ENCODE peak calls at places on chromosomes 5 and 9, in six cellular contexts. T, Z, L, W, M and R are unnamed samples.

GRCh38 chr9:71145179-71145578 is 23.8 kb upstream of the TRPM3 start:
- DNase-seq in T (no peak), Z (peak), L (no peak), W (no peak), M (peak), R (no peak)

GRCh38 chr9:83537331-83538171 is 650 bp downstream of the FRMD3 start:
- DNase-seq in T (no peak), Z (no peak), L (no peak), W (no peak), M (no peak), R (no peak)

GRCh38 chr9:79001012-79001411 is 570.8 kb upstream of the TLE4 start:
- DNase-seq in T (no peak), Z (no peak), L (no peak), W (no peak), M (no peak), R (no peak)

GRCh38 chr5:43769576-43770352 is 166.8 kb downstream of the NNT start:
- DNase-seq in T (no peak), Z (no peak), L (no peak), W (no peak), M (peak), R (no peak)

GRCh38 chr5:95895223-95895622 is 66.4 kb downstream of the ELL2 start:
- DNase-seq in T (no peak), Z (no peak), L (no peak), W (no peak), M (no peak), R (no peak)

GRCh38 chr9:128846680-128847030 is 17.1 kb upstream of the SPOUT1 start:
- DNase-seq in T (no peak), Z (no peak), L (no peak), W (no peak), M (no peak), R (no peak)

GRCh38 chr9:120475341-120475740 is 104.6 kb downstream of the CDK5RAP2 start:
- DNase-seq in T (no peak), Z (no peak), L (no peak), W (no peak), M (no peak), R (no peak)

GRCh38 chr9:34630402-34631154 is 1.7 kb upstream of the ARID3C start:
- DNase-seq in T (peak), Z (no peak), L (no peak), W (no peak), M (no peak), R (no peak)

GRCh38 chr9:89177401-89178161 is 1.0 kb downstream of the SHC3 start:
- DNase-seq in T (no peak), Z (no peak), L (no peak), W (no peak), M (no peak), R (no peak)

GRCh38 chr9:88060746-88061145 is 77.5 kb downstream of the SPATA31C2 start:
- DNase-seq in T (no peak), Z (no peak), L (no peak), W (no peak), M (no peak), R (no peak)

DNA sequence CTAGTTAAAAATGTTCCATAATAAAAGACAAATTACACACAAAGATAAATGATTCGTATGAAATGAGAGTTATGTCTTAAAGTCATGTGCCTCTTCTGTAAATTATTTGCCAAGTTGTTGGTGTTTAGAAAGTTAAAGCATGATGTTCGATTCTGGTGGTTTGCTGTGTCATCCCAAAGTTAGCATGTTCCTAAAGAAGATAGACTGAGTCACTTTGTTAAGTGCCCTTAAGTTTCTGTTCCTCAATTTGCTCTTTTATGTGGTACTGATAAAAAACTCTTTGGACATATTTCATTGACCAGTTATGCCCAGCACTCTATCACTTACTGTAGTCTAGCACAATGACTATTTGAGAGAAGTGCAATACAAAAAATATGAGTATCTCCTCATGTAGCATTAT is 366.9 kb upstream of the ZNF608 start:
- DNase-seq in T (no peak), Z (no peak), L (no peak), W (peak), M (no peak), R (peak)
- TF ChIP-seq MYC in T (no peak), Z (no peak), L (no peak), W (no peak), M (no peak), R (no peak)

DNA sequence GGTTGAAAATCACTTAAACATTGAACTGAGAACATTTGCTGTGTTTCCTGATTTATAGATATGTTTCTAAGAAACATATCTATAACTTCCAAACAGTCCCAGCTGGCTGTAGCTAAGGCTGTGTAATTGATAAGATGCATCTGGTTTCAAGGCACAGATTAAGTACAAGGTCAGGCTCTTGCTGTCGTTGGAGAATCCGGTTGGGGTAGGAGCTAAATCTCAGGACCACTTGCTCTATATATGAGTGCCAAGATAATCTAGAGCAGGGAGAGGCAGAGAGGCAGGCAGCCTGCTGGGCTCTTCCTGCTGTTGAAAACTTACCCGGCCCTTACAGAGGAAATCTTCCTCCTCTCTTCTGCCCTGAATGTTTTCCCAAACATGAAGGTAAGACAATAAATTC is at the start of gene C7:
- DNase-seq in T (peak), Z (no peak), L (no peak), W (no peak), M (peak), R (no peak)
- H3K4me3 ChIP-seq in T (no peak), Z (no peak), L (no peak), W (no peak), M (no peak), R (no peak)

DNA sequence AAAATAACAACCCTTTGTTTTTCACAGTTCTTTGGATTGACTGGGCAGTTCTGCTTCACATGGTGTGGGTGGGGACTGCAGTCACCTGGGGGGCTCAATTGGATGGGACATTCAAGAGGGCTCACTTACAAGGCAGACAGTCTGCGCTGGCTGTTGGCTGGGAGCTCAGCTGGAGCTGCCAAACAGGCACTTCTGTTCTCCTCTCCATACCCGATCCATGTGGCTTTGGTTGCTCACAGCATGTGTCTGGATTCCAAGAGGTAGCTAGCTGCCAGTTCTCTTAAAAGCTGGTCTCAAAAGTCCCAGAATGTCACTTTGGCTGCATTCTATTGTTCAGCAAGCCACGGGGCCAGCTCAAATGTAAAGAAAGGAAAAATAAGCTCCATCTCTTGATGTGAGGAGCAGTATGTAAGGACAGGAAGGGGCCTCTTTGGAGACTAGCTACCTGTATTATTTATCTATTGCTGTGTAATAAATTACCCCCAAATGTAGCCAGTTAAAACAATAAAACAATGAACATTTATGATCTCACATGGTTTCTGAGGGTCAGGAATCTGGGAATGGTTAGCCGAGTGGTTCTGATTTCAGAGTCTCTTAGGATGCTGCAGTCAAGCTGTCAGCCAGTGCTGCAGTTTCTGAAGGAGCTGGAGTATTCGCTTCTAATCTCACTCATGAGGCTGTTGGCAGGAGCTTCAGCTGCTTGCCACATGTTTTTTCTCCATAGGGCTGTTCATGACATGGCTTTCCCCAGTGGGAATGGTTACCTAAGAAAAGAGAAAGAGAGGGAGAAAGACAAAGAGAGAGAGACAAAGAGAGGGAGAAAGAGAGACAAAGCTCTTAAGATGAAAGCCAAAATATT is 112.8 kb upstream of the CLINT1 start:
- DNase-seq in T (no peak), Z (no peak), L (no peak), W (no peak), M (no peak), R (no peak)
- TF ChIP-seq MYC in T (no peak), Z (no peak), L (no peak), W (no peak), M (no peak), R (no peak)

GRCh38 chr9:5778799-5779198 is 54.1 kb downstream of the ERMP1 start:
- DNase-seq in T (no peak), Z (no peak), L (no peak), W (no peak), M (no peak), R (no peak)
- H3K4me3 ChIP-seq in T (no peak), Z (no peak), L (no peak), W (no peak), M (no peak), R (no peak)

DNA sequence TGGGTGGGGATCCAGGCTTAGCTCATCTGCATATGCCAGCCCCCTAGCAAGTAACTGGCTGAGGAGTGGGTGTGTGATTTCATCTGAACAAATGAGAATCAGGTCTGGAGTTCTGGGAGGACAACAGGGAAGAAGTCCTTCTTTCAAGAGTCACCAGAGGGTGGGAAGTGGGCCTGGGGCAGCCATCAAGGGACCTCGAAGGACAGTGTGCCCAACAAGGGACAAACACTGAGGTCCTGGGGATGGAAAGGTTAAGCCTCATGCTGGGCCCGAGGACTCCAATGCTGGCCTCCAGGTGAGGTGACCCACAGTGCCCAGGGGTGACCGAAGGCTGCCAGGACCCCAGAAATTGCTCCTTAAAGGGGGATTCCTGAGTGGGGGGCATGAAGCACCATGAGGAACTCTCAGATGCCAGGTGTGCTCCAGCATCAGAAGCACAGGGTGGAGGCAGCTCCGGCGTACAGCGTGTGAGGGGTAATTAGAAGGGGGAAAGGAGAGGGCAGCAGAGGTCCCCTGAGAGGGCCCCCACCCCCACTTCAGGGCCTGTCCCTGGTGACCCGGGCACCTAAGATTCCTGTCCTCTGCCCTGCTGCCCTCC is 91.4 kb downstream of the ZNF354C start:
- DNase-seq in T (no peak), Z (no peak), L (no peak), W (no peak), M (no peak), R (no peak)
- TF ChIP-seq MYC in T (no peak), Z (no peak), L (no peak), W (no peak), M (no peak), R (no peak)

GRCh38 chr5:62578540-62578939 is at the start of gene LRRC70:
- DNase-seq in T (peak), Z (peak), L (no peak), W (peak), M (peak), R (peak)
- H3K4me3 ChIP-seq in T (no peak), Z (no peak), L (no peak), W (no peak), M (peak), R (no peak)